ENCODE peak calls at places on chromosome 1, in ten cellular contexts. W is fibroblast of pulmonary artery, T is GM13976, N is kidney, F is MCF 10A, H is endothelial cell, C is fibroblast of the aortic adventitia, I is tibial nerve, V is mesothelial cell of epicardium, S is choroid plexus epithelial cell. P is an unnamed sample.

GRCh38 chr1:33429846-33430750 is 797 bp downstream of the PHC2 start:
- DNase-seq in W (no peak), T (peak; percentile 10), N (peak; percentile 85), F (peak; percentile 39), H (peak; percentile 44), C (no peak), I (no peak), V (peak; percentile 33), S (peak; percentile 26), P (no peak)

GRCh38 chr1:218971166-218971565 is 202.5 kb upstream of the LYPLAL1 start:
- DNase-seq in W (peak; percentile 49), T (no peak), N (no peak), F (no peak), H (no peak), C (peak; percentile 32), I (no peak), V (no peak), S (peak; percentile 89), P (no peak)

GRCh38 chr1:225355863-225356262 is 72.0 kb downstream of the LBR start:
- DNase-seq in W (no peak), T (no peak), N (no peak), F (no peak), H (no peak), C (no peak), I (no peak), V (no peak), S (no peak), P (no peak)

GRCh38 chr1:169964206-169964605 is 70.5 kb upstream of the SCYL3 start:
- DNase-seq in W (no peak), T (no peak), N (no peak), F (no peak), H (no peak), C (no peak), I (no peak), V (no peak), S (no peak), P (no peak)

GRCh38 chr1:11448375-11449085 is 30.4 kb upstream of the DISP3 start:
- DNase-seq in W (peak; percentile 5), T (no peak), N (no peak), F (peak; percentile 6), H (no peak), C (no peak), I (no peak), V (no peak), S (no peak), P (no peak)

GRCh38 chr1:232737917-232738316 is 67.3 kb upstream of the MAP10 start:
- DNase-seq in W (no peak), T (no peak), N (no peak), F (no peak), H (no peak), C (no peak), I (no peak), V (no peak), S (no peak), P (no peak)

GRCh38 chr1:207500306-207500705 is 4.3 kb downstream of the CR1 start:
- DNase-seq in W (no peak), T (no peak), N (no peak), F (no peak), H (no peak), C (no peak), I (no peak), V (no peak), S (no peak), P (no peak)

GRCh38 chr1:108949044-108949443 is 14.2 kb downstream of the CLCC1 start:
- DNase-seq in W (no peak), T (no peak), N (no peak), F (no peak), H (no peak), C (no peak), I (no peak), V (no peak), S (no peak), P (no peak)

DNA sequence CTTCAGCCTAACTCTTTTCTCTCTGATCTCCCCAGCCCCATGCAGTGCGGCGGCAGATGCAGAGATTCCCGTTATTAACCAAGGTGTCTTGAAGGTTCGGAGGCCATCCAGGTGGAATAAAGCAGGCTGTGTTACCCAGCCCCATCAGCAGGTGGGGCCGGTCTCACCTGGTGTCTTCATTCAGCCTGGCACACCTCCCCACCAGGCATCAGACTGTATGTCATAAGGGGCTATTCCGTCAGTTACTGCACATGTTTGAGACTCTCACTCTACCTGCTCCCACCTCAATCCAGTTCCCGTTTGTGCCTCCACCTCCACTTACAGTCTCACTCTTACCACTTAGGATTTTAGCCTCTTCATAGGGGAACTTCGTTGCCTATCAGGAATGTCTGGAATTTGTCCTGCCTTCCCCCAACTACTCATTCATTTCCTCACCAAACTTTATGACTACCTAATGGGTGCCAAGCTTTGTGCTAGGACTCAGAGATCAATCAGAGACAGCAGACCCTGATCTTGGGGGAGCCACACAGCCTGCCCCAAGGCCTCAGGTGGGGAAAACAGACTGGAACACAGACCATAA is 170.2 kb downstream of the PLPP3 start:
- DNase-seq in W (no peak), T (peak; percentile 36), N (no peak), F (peak; percentile 47), H (no peak), C (no peak), I (no peak), V (no peak), S (no peak), P (no peak)
- TF ChIP-seq CTCF in W (peak; percentile 17), T (peak; percentile 18), N (peak; percentile 49), F (peak; percentile 24), H (peak; percentile 52), C (no peak), I (peak; percentile 24), V (peak; percentile 19), S (peak; percentile 47), P (no peak)

GRCh38 chr1:109959974-109960744 is 24.4 kb upstream of the AHCYL1 start:
- DNase-seq in W (peak; percentile 74), T (no peak), N (no peak), F (peak; percentile 58), H (no peak), C (peak; percentile 84), I (no peak), V (no peak), S (peak; percentile 94), P (peak; percentile 48)
- TF ChIP-seq CTCF in W (no peak), T (no peak), N (no peak), F (no peak), H (no peak), C (peak; percentile 18), I (no peak), V (no peak), S (peak; percentile 34), P (no peak)

GRCh38 chr1:245829194-245829593 is 674.4 kb downstream of the KIF26B start:
- DNase-seq in W (no peak), T (peak; percentile 42), N (no peak), F (no peak), H (no peak), C (no peak), I (no peak), V (no peak), S (no peak), P (no peak)

GRCh38 chr1:245823408-245824147 is 668.8 kb downstream of the KIF26B start:
- DNase-seq in W (no peak), T (no peak), N (no peak), F (peak; percentile 27), H (no peak), C (no peak), I (no peak), V (no peak), S (peak; percentile 65), P (no peak)

GRCh38 chr1:245827306-245827705 is 672.5 kb downstream of the KIF26B start:
- DNase-seq in W (no peak), T (no peak), N (no peak), F (no peak), H (no peak), C (no peak), I (no peak), V (no peak), S (no peak), P (no peak)

GRCh38 chr1:245822997-245823396 is 668.2 kb downstream of the KIF26B start:
- DNase-seq in W (peak; percentile 97), T (no peak), N (no peak), F (peak; percentile 89), H (no peak), C (peak; percentile 99), I (no peak), V (no peak), S (peak; percentile 95), P (peak; percentile 54)

DNA sequence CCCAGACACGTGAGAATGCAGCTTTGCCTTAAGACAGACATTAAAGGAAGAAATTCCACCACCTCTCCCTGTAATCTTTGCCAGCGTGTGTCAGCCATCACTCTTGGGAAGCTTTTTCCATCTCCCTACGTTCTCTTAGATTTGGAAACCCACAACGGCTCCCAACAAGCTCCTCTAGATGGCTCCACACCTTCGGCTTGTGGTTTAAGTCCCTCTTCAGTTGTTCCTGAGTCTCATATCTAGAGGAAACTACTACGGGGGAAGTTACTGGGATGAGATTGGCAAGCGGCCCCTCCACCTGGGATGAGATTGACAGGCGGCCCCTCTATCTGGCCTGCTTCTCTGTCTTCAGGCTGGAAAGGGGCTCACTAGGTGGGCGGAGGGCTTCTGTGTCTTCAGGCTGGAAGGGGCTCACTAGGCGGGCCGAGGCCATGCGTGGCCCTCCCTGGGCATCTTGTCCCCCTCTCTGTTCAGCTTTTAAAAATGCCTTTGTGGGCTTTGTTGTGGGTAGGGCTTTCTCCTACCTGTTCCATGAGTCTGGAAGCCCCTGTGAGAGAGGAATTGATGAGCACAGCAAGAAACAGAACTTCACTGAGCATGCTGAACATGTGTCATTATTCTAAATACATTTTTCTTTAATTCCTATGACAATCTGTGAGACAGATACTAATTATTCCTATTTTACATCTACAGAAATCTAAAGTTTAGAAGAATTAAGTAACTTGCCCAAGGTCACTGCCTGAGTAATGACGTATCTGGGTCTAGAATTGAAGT is 670.5 kb downstream of the KIF26B start:
- DNase-seq in W (peak; percentile 51), T (no peak), N (no peak), F (no peak), H (no peak), C (peak; percentile 42), I (no peak), V (no peak), S (peak; percentile 73), P (no peak)
- TF ChIP-seq CTCF in W (peak; percentile 33), T (no peak), N (no peak), F (no peak), H (no peak), C (peak; percentile 28), I (no peak), V (no peak), S (peak; percentile 63), P (no peak)

DNA sequence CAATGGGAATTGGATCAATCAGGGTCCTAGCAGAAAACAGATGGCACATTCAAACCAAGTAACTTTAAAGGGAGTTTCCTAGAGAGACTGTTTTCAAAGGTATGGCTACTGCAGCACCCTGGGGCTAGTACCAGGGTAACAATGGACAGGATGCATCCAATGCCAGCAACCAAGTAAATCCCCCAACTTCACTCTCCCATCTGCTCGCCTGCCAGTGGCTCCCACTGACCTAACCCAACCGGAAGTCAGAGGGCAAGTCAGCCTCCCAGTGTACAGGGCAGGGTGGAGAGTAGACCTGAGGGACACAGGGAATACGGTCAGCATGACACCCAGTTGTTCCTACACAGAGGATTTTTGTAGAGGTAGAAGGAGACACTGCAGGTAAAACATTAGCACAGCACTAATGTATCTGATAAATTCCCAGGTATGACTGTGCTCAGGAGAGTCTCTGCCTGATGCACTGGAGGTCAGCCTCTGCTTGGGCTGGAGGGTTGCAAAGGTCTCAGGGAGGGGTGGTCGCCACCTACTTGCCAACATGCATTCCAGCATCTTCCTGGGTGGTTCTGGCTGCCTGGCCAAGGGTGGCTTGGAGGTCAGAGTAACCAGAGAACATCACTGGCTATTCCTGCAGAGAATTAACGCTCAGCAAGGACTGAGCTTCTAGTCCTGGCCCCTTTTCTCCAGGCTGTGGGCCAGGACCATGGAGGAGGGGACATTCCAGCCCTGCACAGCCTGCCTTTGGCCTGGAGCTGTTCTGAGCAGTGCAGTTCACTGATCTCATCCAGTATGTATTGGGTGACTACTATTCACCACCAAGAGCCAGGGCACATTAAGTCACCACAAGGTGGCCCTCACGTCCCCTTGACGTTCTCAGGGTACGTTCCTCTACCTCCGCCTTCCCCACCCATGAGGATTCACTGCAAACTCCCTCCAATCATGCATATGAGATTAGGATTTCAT is 5.1 kb upstream of the GJA4 start:
- DNase-seq in W (peak; percentile 46), T (no peak), N (no peak), F (no peak), H (peak; percentile 47), C (peak; percentile 29), I (no peak), V (no peak), S (peak; percentile 52), P (no peak)
- TF ChIP-seq CTCF in W (peak; percentile 28), T (peak; percentile 8), N (peak; percentile 9), F (no peak), H (peak; percentile 36), C (peak; percentile 15), I (no peak), V (no peak), S (peak; percentile 36), P (no peak)